ENCODE peak calls at places on chromosomes 5 and 9, in five cellular contexts. D is right cardiac atrium, Z is brain microvascular endothelial cell, Y is stomach, U is substantia nigra. T is an unnamed sample.

GRCh38 chr9:130837002-130837511 is 2.0 kb downstream of the ABL1 start:
- DNase-seq in Z (no peak), D (no peak), Y (no peak), U (no peak), T (no peak)

GRCh38 chr9:2109066-2109650 is 94.0 kb downstream of the SMARCA2 start:
- DNase-seq in D (no peak), Y (no peak), Z (peak), U (no peak), T (no peak)

GRCh38 chr5:151023651-151024050 is 3.3 kb downstream of the GPX3 start:
- DNase-seq in Z (no peak), U (no peak), Y (peak), D (peak), T (peak)

GRCh38 chr5:65133473-65134110 is 348.1 kb downstream of the ADAMTS6 start:
- DNase-seq in D (no peak), Y (no peak), U (no peak), Z (no peak), T (no peak)

GRCh38 chr9:13524245-13524644 is 244.8 kb upstream of the MPDZ start:
- DNase-seq in Z (peak), D (no peak), Y (no peak), U (no peak), T (no peak)

GRCh38 chr5:57650360-57651069 is 167.9 kb upstream of the ACTBL2 start:
- DNase-seq in Y (peak), Z (peak), U (no peak), D (peak), T (peak)

GRCh38 chr9:34651876-34652602 is at the start of gene IL11RA:
- DNase-seq in Z (peak), Y (peak), U (peak), D (peak), T (peak)

GRCh38 chr5:158140120-158140778 is 281.3 kb upstream of the CLINT1 start:
- DNase-seq in Z (peak), Y (no peak), U (no peak), D (no peak), T (peak)

GRCh38 chr9:112842555-112842954 is 48.1 kb downstream of the SLC46A2 start:
- DNase-seq in D (no peak), Y (no peak), Z (no peak), U (no peak), T (no peak)

GRCh38 chr5:149387081-149387611 is 8.1 kb upstream of the IL17B start:
- DNase-seq in D (no peak), U (no peak), Y (no peak), Z (no peak), T (no peak)

GRCh38 chr5:74199005-74199404 is 441.5 kb downstream of the ENC1 start:
- DNase-seq in U (no peak), Y (no peak), Z (no peak), D (no peak), T (no peak)

GRCh38 chr5:179870403-179870903 is 11.8 kb upstream of the MRNIP start:
- DNase-seq in U (no peak), Y (peak), D (peak), Z (peak), T (peak)

GRCh38 chr5:172837640-172838039 is 3.6 kb downstream of the ERGIC1 start:
- DNase-seq in U (no peak), Y (peak), Z (no peak), D (no peak), T (peak)

GRCh38 chr5:177526191-177526590 is 9.4 kb upstream of the DDX41 start:
- DNase-seq in D (no peak), U (no peak), Z (no peak), Y (no peak), T (no peak)

GRCh38 chr5:178273665-178274541 is 41.3 kb upstream of the PHYKPL start:
- DNase-seq in Y (no peak), Z (no peak), U (no peak), D (peak), T (no peak)

GRCh38 chr9:138105561-138106505 is 228.3 kb downstream of the CACNA1B start:
- DNase-seq in D (no peak), U (no peak), Z (no peak), Y (no peak), T (no peak)

GRCh38 chr5:50325237-50325832 is 115.8 kb downstream of the EMB start:
- DNase-seq in U (no peak), D (no peak), Y (no peak), Z (peak), T (no peak)

GRCh38 chr9:133563286-133564213 is 29.0 kb downstream of the ADAMTSL2 start:
- DNase-seq in Y (no peak), D (peak), Z (no peak), U (no peak), T (no peak)

GRCh38 chr5:26482817-26483375 is 555.5 kb downstream of the CDH9 start:
- DNase-seq in U (no peak), Y (no peak), Z (peak), D (no peak), T (peak)

GRCh38 chr5:179451813-179452196 is 98.5 kb upstream of the RUFY1 start:
- DNase-seq in U (no peak), Y (no peak), D (peak), Z (no peak), T (no peak)

GRCh38 chr5:137594717-137595116 is 95.6 kb upstream of the SPOCK1 start:
- DNase-seq in Z (no peak), D (no peak), Y (no peak), U (no peak), T (no peak)

GRCh38 chr5:59506285-59506877 is 387.1 kb downstream of the PDE4D start:
- DNase-seq in U (no peak), D (no peak), Z (no peak), Y (no peak), T (no peak)

GRCh38 chr9:116992870-116993269 is 305.8 kb downstream of the TRIM32 start:
- DNase-seq in Z (no peak), D (no peak), Y (no peak), U (no peak), T (no peak)

GRCh38 chr5:124746916-124747769 is 704 bp upstream of the ZNF608 start:
- DNase-seq in Z (peak), U (no peak), Y (peak), D (peak), T (peak)

GRCh38 chr9:20330688-20331087 is 291.6 kb downstream of the MLLT3 start:
- DNase-seq in U (no peak), Z (no peak), Y (no peak), D (no peak), T (no peak)

GRCh38 chr5:8641796-8642505 is 773.0 kb downstream of the MTRR start:
- DNase-seq in Y (no peak), Z (no peak), U (no peak), D (no peak), T (no peak)

GRCh38 chr5:72036951-72037350 is 70.3 kb upstream of the MAP1B start:
- DNase-seq in Y (no peak), Z (peak), U (no peak), D (no peak), T (no peak)

GRCh38 chr9:136095028-136095494 is at the start of gene NACC2:
- DNase-seq in Y (peak), Z (peak), D (peak), U (no peak), T (peak)

GRCh38 chr9:846852-847251 is 5.4 kb downstream of the DMRT1 start:
- DNase-seq in Y (no peak), Z (no peak), D (no peak), U (no peak), T (no peak)

GRCh38 chr5:76679231-76679630 is 36.7 kb upstream of the F2R start:
- DNase-seq in U (no peak), Z (no peak), Y (no peak), D (no peak), T (no peak)

GRCh38 chr5:35672995-35673394 is 55.3 kb downstream of the SPEF2 start:
- DNase-seq in Z (no peak), Y (no peak), U (no peak), D (no peak), T (no peak)

GRCh38 chr9:16207161-16207560 is 654.3 kb downstream of the CCDC171 start:
- DNase-seq in U (no peak), Y (no peak), Z (peak), D (peak), T (peak)

GRCh38 chr5:145500712-145501111 is 334.4 kb downstream of the PRELID2 start:
- DNase-seq in D (no peak), Z (no peak), Y (no peak), U (no peak), T (no peak)

GRCh38 chr9:123120953-123121352 is 87.5 kb downstream of the GPR21 start:
- DNase-seq in D (no peak), U (no peak), Y (no peak), Z (no peak), T (no peak)

GRCh38 chr5:40446910-40447309 is 232.8 kb upstream of the PTGER4 start:
- DNase-seq in U (no peak), Z (peak), D (no peak), Y (no peak), T (no peak)

DNA sequence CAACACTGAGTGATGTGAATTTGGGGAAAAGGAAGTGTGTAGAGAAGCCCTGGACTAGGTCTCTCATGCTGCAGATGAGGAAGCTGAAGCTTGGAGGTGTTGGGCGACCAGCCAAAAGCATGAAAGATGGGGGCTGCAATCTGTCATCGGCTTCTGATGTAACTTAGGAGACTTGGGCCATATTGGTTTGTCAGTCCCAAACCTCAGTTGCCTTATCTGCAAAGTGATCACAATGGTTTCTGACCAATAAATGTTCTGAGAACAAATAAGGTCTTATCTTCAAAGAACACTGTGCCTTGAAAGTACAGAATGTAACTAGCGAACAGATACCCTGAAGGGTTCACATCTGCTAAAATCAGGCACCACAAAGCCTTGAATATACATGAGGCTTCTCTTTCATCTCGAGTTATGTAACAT is 198.4 kb upstream of the NR3C1 start:
- DNase-seq in Y (no peak), Z (no peak), U (no peak), D (no peak), T (peak)
- H3K27ac ChIP-seq in Y (no peak), Z (no peak), U (no peak), D (no peak), T (no peak)

GRCh38 chr9:35687306-35687705 is 2.4 kb downstream of the TPM2 start:
- DNase-seq in Y (no peak), Z (no peak), D (peak), U (no peak), T (no peak)

GRCh38 chr9:35689351-35689600 is 449 bp downstream of the TPM2 start:
- DNase-seq in D (no peak), Y (no peak), U (no peak), Z (no peak), T (no peak)

GRCh38 chr9:35686222-35687203 is 3.2 kb downstream of the TPM2 start:
- DNase-seq in Y (no peak), U (no peak), Z (no peak), D (peak), T (no peak)

GRCh38 chr9:35688558-35689350 is 971 bp downstream of the TPM2 start:
- DNase-seq in U (no peak), Z (peak), D (peak), Y (no peak), T (peak)

GRCh38 chr9:35687972-35688557 is 1.7 kb downstream of the TPM2 start:
- DNase-seq in D (peak), Y (no peak), Z (no peak), U (no peak), T (no peak)
- H3K27ac ChIP-seq in D (peak), Y (peak), Z (peak), U (no peak), T (peak)

DNA sequence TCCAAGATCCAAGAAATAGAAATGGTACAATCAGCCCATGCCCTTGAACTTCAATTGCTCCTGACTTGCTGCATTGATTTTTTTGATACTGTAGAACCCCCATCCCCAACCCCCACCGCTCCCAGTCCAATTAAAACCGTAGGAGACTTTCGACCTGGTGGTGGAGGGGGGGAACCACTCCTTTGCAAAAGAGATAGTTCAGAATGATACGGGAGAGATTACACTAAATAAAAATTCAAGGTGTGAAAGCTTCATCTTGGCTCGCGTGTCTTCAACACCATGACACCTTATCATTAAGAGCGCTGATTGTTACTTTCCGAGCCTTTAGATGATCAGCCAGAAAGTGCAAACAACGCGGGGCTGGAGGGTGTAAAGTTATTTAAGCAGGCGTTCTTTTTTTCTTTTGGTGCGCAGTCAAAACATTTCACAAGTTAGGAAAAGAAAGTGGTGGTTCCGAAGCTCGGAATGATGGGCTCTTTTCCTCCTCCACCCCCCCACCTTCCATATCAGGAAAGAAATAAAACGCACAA is 1.3 kb upstream of the ZNF462 start:
- DNase-seq in U (no peak), D (no peak), Z (no peak), Y (no peak), T (no peak)
- H3K27ac ChIP-seq in U (peak), D (no peak), Z (no peak), Y (peak), T (peak)

GRCh38 chr9:90007516-90008430 is 403.0 kb downstream of the GADD45G start:
- DNase-seq in Y (no peak), Z (peak), U (no peak), D (no peak), T (no peak)

GRCh38 chr9:90010793-90011192 is 406.0 kb downstream of the GADD45G start:
- DNase-seq in D (no peak), Y (no peak), Z (no peak), U (no peak), T (no peak)

GRCh38 chr9:90012825-90013425 is 408.1 kb downstream of the GADD45G start:
- DNase-seq in D (no peak), U (no peak), Y (peak), Z (no peak), T (no peak)

GRCh38 chr9:90005388-90005787 is 400.6 kb downstream of the GADD45G start:
- DNase-seq in Y (no peak), U (no peak), D (no peak), Z (no peak), T (no peak)

GRCh38 chr9:90009447-90009846 is 404.6 kb downstream of the GADD45G start:
- DNase-seq in D (no peak), U (no peak), Z (no peak), Y (no peak), T (no peak)
- H3K27ac ChIP-seq in D (no peak), U (no peak), Z (no peak), Y (no peak), T (no peak)

T was measured in adrenal gland.